ENCODE peak calls at places on chromosomes 6 and 20, in four cellular contexts. A is H1, V is H9, C is IMR-90. L is an unnamed sample.

GRCh38 chr20:7926767-7927166 is 13.5 kb downstream of the HAO1 start:
- DNase-seq in V (no peak), A (no peak), C (peak), L (peak)

GRCh38 chr20:6026051-6026450 is 27.8 kb downstream of the LRRN4 start:
- DNase-seq in A (no peak), V (no peak), C (peak), L (no peak)

GRCh38 chr20:18698735-18699380 is 111.0 kb downstream of the DTD1 start:
- DNase-seq in C (no peak), A (no peak), V (no peak), L (no peak)

GRCh38 chr20:58229198-58229802 is 847 bp upstream of the ANKRD60 start:
- DNase-seq in V (peak), A (no peak), C (peak), L (peak)

GRCh38 chr6:139126255-139126654 is 8.6 kb upstream of the HECA start:
- DNase-seq in A (no peak), C (peak), V (no peak), L (no peak)

GRCh38 chr20:2032168-2032567 is 38.3 kb upstream of the PDYN start:
- DNase-seq in C (no peak), V (no peak), A (no peak), L (peak)

GRCh38 chr20:3783516-3784225 is 2.4 kb upstream of the SPEF1 start:
- DNase-seq in A (no peak), C (no peak), V (no peak), L (no peak)

GRCh38 chr6:40535105-40535783 is 51.9 kb downstream of the LRFN2 start:
- DNase-seq in C (no peak), V (no peak), A (no peak), L (no peak)

GRCh38 chr6:2625581-2625980 is 125.1 kb downstream of the MYLK4 start:
- DNase-seq in A (no peak), C (peak), V (no peak), L (no peak)

GRCh38 chr6:114367315-114367961 is 24.6 kb upstream of the HS3ST5 start:
- DNase-seq in C (no peak), A (no peak), V (no peak), L (no peak)

GRCh38 chr6:39389372-39389767 is 66.9 kb upstream of the KCNK16 start:
- DNase-seq in V (no peak), C (no peak), A (no peak), L (peak)

GRCh38 chr6:138291036-138291848 is 73.0 kb upstream of the PBOV1 start:
- DNase-seq in C (no peak), A (no peak), V (no peak), L (peak)

GRCh38 chr6:55782275-55782674 is 93.1 kb downstream of the BMP5 start:
- DNase-seq in A (no peak), V (no peak), C (no peak), L (no peak)
- H4K8ac ChIP-seq in A (no peak), V (no peak), C (no peak), L (no peak)

GRCh38 chr20:4894409-4894808 is 106.9 kb downstream of the SLC23A2 start:
- DNase-seq in C (no peak), A (no peak), V (no peak), L (no peak)
- H4K5ac ChIP-seq in C (no peak), A (no peak), V (no peak), L (no peak)

DNA sequence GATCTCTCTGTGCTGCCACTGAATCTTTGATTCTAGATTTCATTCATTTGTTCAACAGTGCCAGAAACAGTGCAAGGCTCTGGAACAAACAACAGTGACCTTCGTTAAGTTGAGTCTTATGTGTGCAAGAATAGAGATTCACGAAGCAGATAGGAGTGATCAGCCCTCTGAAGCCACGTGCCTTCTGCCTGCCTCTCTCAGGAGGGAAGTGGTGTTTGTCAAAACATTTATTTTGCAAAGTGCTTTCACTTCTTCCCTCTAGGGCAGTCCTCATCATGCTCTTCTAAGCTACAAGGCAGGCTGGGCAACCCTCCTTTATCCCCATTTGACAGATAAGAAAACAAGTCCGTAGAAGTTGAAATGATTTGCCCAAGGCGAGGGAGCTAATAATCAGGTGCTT is 204.3 kb downstream of the TFAP2C start:
- DNase-seq in V (no peak), A (no peak), C (no peak), L (no peak)
- H4K8ac ChIP-seq in V (no peak), A (no peak), C (no peak), L (no peak)

GRCh38 chr20:49729780-49730179 is 16.1 kb upstream of the B4GALT5 start:
- DNase-seq in C (peak), V (no peak), A (no peak), L (no peak)

GRCh38 chr20:49727894-49728885 is 14.5 kb upstream of the B4GALT5 start:
- DNase-seq in A (no peak), V (no peak), C (no peak), L (no peak)

GRCh38 chr20:49727473-49727872 is 13.8 kb upstream of the B4GALT5 start:
- DNase-seq in V (no peak), A (no peak), C (no peak), L (no peak)

GRCh38 chr20:49725694-49726093 is 12.0 kb upstream of the B4GALT5 start:
- DNase-seq in C (no peak), A (no peak), V (no peak), L (peak)

GRCh38 chr20:49724637-49725606 is 11.2 kb upstream of the B4GALT5 start:
- DNase-seq in V (no peak), A (no peak), C (peak), L (peak)
- H4K5ac ChIP-seq in V (no peak), A (no peak), C (no peak), L (no peak)

GRCh38 chr6:168096271-168096764 is 17.3 kb upstream of the FRMD1 start:
- DNase-seq in A (no peak), V (no peak), C (no peak), L (no peak)

GRCh38 chr6:168098431-168098861 is 19.4 kb upstream of the FRMD1 start:
- DNase-seq in C (no peak), A (no peak), V (no peak), L (no peak)

GRCh38 chr6:168095741-168096250 is 16.8 kb upstream of the FRMD1 start:
- DNase-seq in V (no peak), C (no peak), A (no peak), L (no peak)

GRCh38 chr6:168097621-168098430 is 18.8 kb upstream of the FRMD1 start:
- DNase-seq in V (no peak), C (no peak), A (no peak), L (no peak)

GRCh38 chr6:168097221-168097620 is 18.2 kb upstream of the FRMD1 start:
- DNase-seq in C (no peak), A (no peak), V (no peak), L (no peak)
- H4K8ac ChIP-seq in C (no peak), A (no peak), V (no peak), L (no peak)

DNA sequence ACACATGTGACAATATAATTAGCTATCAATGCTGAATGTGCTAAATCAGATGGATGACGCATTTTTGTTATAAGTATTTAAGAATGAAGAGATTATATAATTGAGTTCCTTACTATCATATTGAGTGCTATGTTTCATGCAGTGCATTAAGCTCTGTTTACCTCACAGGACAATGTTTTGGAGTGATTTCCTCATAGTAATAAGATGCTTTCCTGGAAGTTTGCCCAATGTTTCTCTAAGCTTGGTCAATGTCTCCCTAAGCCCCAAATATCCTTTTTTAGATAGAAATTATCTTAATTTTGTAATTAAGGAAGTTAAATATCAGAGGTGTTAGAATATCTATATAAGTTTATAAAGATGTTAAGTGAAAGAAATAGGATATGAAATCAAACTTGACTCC is 489.6 kb downstream of the MMUT start:
- DNase-seq in C (peak), V (no peak), A (no peak), L (no peak)
- H4K5ac ChIP-seq in C (no peak), V (no peak), A (no peak), L (no peak)

GRCh38 chr20:23160536-23161243 is 74.6 kb upstream of the CD93 start:
- DNase-seq in C (no peak), V (peak), A (no peak), L (no peak)
- H4K8ac ChIP-seq in C (no peak), V (no peak), A (no peak), L (no peak)

DNA sequence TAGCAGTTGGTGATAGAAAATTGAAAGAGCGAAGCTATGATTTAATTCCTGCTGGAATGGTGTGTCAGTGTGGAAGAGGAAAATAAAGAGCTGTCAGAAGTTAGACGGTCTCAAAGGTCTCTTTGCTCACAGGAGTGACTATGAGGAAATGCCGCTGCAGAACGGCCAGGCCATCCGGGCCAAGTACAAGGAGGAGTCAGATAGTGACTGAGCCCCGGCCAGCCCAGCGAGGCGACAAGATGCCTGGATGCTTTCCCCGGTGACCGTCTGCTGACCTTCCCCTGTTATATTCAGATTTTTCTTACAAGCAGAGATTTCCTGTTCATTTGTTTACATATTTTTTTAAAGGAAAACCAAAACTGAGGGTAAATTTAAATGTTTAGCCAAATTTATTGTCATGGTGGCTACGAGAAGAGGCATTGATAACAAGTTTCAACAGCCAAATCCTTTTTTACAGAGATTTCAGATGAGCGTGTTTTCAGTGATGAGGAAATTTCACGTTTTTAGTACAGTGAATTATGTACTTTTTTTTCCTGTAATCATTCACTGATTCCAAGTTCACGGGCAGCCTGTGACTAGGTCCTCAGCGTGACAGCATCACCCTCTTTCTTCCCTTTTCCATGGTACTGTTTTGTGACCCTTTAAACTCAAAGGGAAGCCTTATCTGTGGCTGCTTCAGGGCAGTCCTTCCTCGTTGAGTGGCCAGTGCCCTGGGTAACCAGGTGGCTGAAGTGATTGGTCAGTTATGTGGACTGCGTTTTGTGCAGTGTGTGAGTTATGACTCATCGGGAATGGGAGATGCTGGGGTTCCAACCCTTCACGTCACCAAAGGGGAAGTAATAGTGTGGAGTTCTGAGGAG is 12.6 kb downstream of the DYNLT1 start:
- DNase-seq in A (no peak), V (no peak), C (peak), L (no peak)
- H4K5ac ChIP-seq in A (no peak), V (no peak), C (peak), L (no peak)

GRCh38 chr20:37573626-37574198 is 46.0 kb upstream of the BLCAP start:
- DNase-seq in V (peak), A (no peak), C (no peak), L (no peak)
- H4K8ac ChIP-seq in V (no peak), A (no peak), C (no peak), L (no peak)

GRCh38 chr6:28399370-28400121 is at the start of gene ZSCAN12:
- DNase-seq in A (peak), V (peak), C (peak), L (peak)
- H4K5ac ChIP-seq in A (peak), V (no peak), C (peak), L (no peak)